ENCODE peak calls at places on chromosomes 2 and 18, in four cellular contexts. B is IMR-90, N is H1, F is GM12878. V is an unnamed sample.

GRCh38 chr2:70501215-70501614 is 52.4 kb downstream of the TGFA start:
- DNase-seq in B (no peak), F (no peak), N (no peak), V (no peak)

GRCh38 chr2:230318190-230319121 is 8.5 kb upstream of the SP140L start:
- DNase-seq in F (peak; percentile 26), B (no peak), N (no peak), V (no peak)

GRCh38 chr18:21958256-21958655 is 211.1 kb upstream of the GATA6 start:
- DNase-seq in B (no peak), N (no peak), F (no peak), V (no peak)

GRCh38 chr2:20198001-20198400 is 26.9 kb downstream of the SDC1 start:
- DNase-seq in B (no peak), F (no peak), N (no peak), V (no peak)

GRCh38 chr18:9535430-9535972 is 60.2 kb downstream of the RALBP1 start:
- DNase-seq in N (no peak), B (peak; percentile 96), F (no peak), V (no peak)

GRCh38 chr2:39920318-39920775 is 141.3 kb upstream of the THUMPD2 start:
- DNase-seq in N (no peak), F (no peak), B (no peak), V (no peak)

GRCh38 chr2:235567842-235568241 is 74.0 kb downstream of the AGAP1 start:
- DNase-seq in N (no peak), B (no peak), F (no peak), V (no peak)

GRCh38 chr2:98013407-98014042 is 17.8 kb upstream of the TMEM131 start:
- DNase-seq in N (no peak), F (no peak), B (peak; percentile 73), V (no peak)

GRCh38 chr18:74299746-74300145 is 8.0 kb upstream of the CYB5A start:
- DNase-seq in F (no peak), N (no peak), B (peak; percentile 38), V (no peak)

GRCh38 chr2:70987386-70987785 is 7.3 kb downstream of the TEX261 start:
- DNase-seq in F (no peak), B (no peak), N (no peak), V (no peak)

GRCh38 chr18:35497006-35497333 is 790 bp downstream of the INO80C start:
- DNase-seq in B (peak; percentile 51), F (no peak), N (no peak), V (peak; percentile 23)

GRCh38 chr2:190137561-190137960 is 75.0 kb upstream of the MSTN start:
- DNase-seq in B (peak; percentile 19), F (no peak), N (no peak), V (no peak)

GRCh38 chr2:24175631-24176030 is 778 bp downstream of the FAM228A start:
- DNase-seq in F (no peak), N (no peak), B (no peak), V (no peak)

GRCh38 chr2:39989888-39990287 is 210.8 kb upstream of the THUMPD2 start:
- DNase-seq in B (peak; percentile 46), N (no peak), F (no peak), V (no peak)

GRCh38 chr2:16053437-16054257 is 113.3 kb downstream of the MYCN start:
- DNase-seq in N (no peak), F (no peak), B (no peak), V (no peak)

GRCh38 chr18:72541871-72542690 is 2.1 kb downstream of the CBLN2 start:
- DNase-seq in N (peak; percentile 81), F (no peak), B (no peak), V (no peak)

GRCh38 chr2:117885308-117885707 is 70.8 kb downstream of the DDX18 start:
- DNase-seq in B (no peak), F (no peak), N (no peak), V (no peak)

GRCh38 chr2:42838133-42838532 is 45.8 kb upstream of the HAAO start:
- DNase-seq in F (no peak), N (peak; percentile 26), B (no peak), V (no peak)

GRCh38 chr2:85585781-85586105 is 1.5 kb downstream of the VAMP5 start:
- DNase-seq in B (peak; percentile 63), F (no peak), N (no peak), V (peak; percentile 34)

GRCh38 chr2:211900518-211900917 is 638.1 kb downstream of the ERBB4 start:
- DNase-seq in B (no peak), N (no peak), F (no peak), V (no peak)

GRCh38 chr2:16400127-16400623 is 265.5 kb downstream of the CYRIA start:
- DNase-seq in N (no peak), B (no peak), F (no peak), V (peak; percentile 53)

GRCh38 chr2:186648130-186648529 is 45.7 kb upstream of the FAM171B start:
- DNase-seq in B (peak; percentile 54), F (no peak), N (no peak), V (no peak)

GRCh38 chr2:197433770-197434438 is 924 bp downstream of the SF3B1 start:
- DNase-seq in B (peak; percentile 13), F (no peak), N (no peak), V (no peak)

GRCh38 chr2:205511221-205511620 is 171.1 kb upstream of the NRP2 start:
- DNase-seq in F (no peak), N (no peak), B (peak; percentile 42), V (no peak)

GRCh38 chr2:234275515-234275914 is 221.4 kb downstream of the ARL4C start:
- DNase-seq in F (no peak), B (no peak), N (no peak), V (no peak)

GRCh38 chr2:200929334-200930249 is 33.9 kb downstream of the ORC2 start:
- DNase-seq in F (no peak), B (peak; percentile 54), N (no peak), V (no peak)

GRCh38 chr2:15782009-15782751 is 158.2 kb upstream of the MYCN start:
- DNase-seq in F (no peak), B (no peak), N (no peak), V (no peak)

GRCh38 chr18:77248873-77249582 is 620 bp upstream of the GALR1 start:
- DNase-seq in F (no peak), N (no peak), B (no peak), V (no peak)

GRCh38 chr2:152755029-152755428 is 36.6 kb downstream of the ARL6IP6 start:
- DNase-seq in F (peak; percentile 26), B (no peak), N (peak; percentile 76), V (no peak)

GRCh38 chr2:98835831-98836385 is 100.1 kb downstream of the CRACDL start:
- DNase-seq in N (no peak), F (peak; percentile 4), B (no peak), V (no peak)

GRCh38 chr2:197211881-197212342 is 98.7 kb downstream of the ANKRD44 start:
- DNase-seq in B (no peak), N (no peak), F (no peak), V (no peak)

GRCh38 chr2:45578056-45578843 is 32.8 kb downstream of the SRBD1 start:
- DNase-seq in N (no peak), B (peak; percentile 59), F (no peak), V (peak; percentile 43)

GRCh38 chr2:121480826-121481225 is 49.9 kb upstream of the RNU4ATAC start:
- DNase-seq in N (no peak), F (no peak), B (peak; percentile 92), V (no peak)

GRCh38 chr18:68438983-68439382 is 275.9 kb downstream of the TMX3 start:
- DNase-seq in B (peak; percentile 81), F (no peak), N (no peak), V (no peak)

GRCh38 chr18:36828157-36828629 is 609 bp downstream of the TPGS2 start:
- DNase-seq in N (no peak), B (peak; percentile 55), F (no peak), V (peak; percentile 62)

GRCh38 chr2:102034683-102035606 is 43.2 kb downstream of the IL1R2 start:
- DNase-seq in B (no peak), N (no peak), F (no peak), V (no peak)

DNA sequence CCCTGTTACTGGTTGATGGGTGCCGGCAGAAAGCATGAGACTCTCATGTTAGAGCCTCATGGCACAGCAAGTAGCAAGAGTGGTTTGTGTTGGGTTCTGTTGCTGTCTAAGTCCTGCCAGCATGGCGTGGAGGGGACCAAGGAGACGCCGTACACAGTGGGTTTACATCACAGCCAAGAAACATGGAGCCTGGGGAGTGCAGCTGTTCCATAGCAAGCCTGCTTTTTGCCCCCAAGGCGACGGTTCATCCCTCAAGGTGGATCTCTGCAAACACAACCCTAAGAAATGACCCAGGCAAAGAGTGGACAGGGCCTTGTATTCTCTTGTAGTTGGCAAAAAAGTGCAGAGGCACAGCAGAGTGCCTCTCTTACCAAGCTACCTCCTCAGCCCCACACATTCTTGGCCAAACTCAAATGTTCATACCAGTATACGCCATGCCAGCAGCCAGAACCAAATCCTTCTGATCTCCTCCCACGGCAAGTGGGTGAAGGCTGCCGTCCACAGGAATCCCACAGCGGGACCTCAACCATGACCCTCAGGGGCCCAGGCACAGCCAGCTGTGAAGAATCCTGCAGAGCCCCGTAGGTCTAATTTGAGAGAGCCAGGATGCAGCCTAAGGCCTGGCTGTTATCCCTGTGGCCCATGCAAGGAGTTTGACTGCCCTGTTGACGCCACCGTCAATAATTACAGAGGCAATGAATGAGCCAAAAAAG is 19.0 kb downstream of the SNED1 start:
- DNase-seq in F (no peak), B (no peak), N (no peak), V (no peak)
- TF ChIP-seq CHD1 in F (no peak), B (no peak), N (no peak), V (no peak)

GRCh38 chr2:216163518-216163917 is 54.4 kb downstream of the XRCC5 start:
- DNase-seq in F (no peak), N (no peak), B (peak; percentile 69), V (no peak)
- TF ChIP-seq CHD1 in F (no peak), N (no peak), B (no peak), V (no peak)

GRCh38 chr2:135667045-135667444 is 74.6 kb upstream of the UBXN4 start:
- DNase-seq in N (no peak), F (no peak), B (peak; percentile 34), V (no peak)
- TF ChIP-seq CHD1 in N (no peak), F (no peak), B (no peak), V (no peak)

GRCh38 chr2:216474925-216475670 is 23.5 kb upstream of the RPL37A start:
- DNase-seq in F (no peak), B (no peak), N (no peak), V (no peak)
- TF ChIP-seq CHD1 in F (no peak), B (no peak), N (no peak), V (no peak)

GRCh38 chr2:1685957-1686783 is 58.1 kb downstream of the PXDN start:
- DNase-seq in F (no peak), B (peak; percentile 62), N (no peak), V (no peak)

GRCh38 chr2:1688161-1688560 is 56.2 kb downstream of the PXDN start:
- DNase-seq in B (no peak), N (no peak), F (no peak), V (no peak)

GRCh38 chr2:1687254-1687653 is 57.1 kb downstream of the PXDN start:
- DNase-seq in B (no peak), N (no peak), F (no peak), V (no peak)

GRCh38 chr2:1685078-1685956 is 59.0 kb downstream of the PXDN start:
- DNase-seq in B (no peak), F (no peak), N (no peak), V (no peak)

GRCh38 chr2:1686784-1687105 is 57.6 kb downstream of the PXDN start:
- DNase-seq in N (no peak), B (peak; percentile 80), F (no peak), V (no peak)
- TF ChIP-seq CHD1 in N (no peak), B (no peak), F (no peak), V (no peak)